ENCODE peak calls at places on chromosome 18, in seven cellular contexts. One of them, this sample, is unnamed.

GRCh38 chr18:5720132-5720531 is 175.2 kb downstream of the TMEM200C start:
- DNase-seq in neural progenitor cell: no peak
- DNase-seq in fibroblast of lung: no peak
- DNase-seq in tibial nerve: no peak
- DNase-seq in IMR-90: no peak
- DNase-seq in effector memory CD4-positive, alpha-beta T cell: no peak
- DNase-seq in aorta: no peak
- DNase-seq in this sample: no peak

GRCh38 chr18:58373486-58373885 is 255.4 kb downstream of the ALPK2 start:
- DNase-seq in effector memory CD4-positive, alpha-beta T cell: no peak
- DNase-seq in tibial nerve: no peak
- DNase-seq in IMR-90: no peak
- DNase-seq in fibroblast of lung: no peak
- DNase-seq in aorta: no peak
- DNase-seq in neural progenitor cell: peak; percentile 60
- DNase-seq in this sample: no peak

GRCh38 chr18:56873441-56874140 is 222.4 kb downstream of the WDR7 start:
- DNase-seq in aorta: no peak
- DNase-seq in fibroblast of lung: peak; percentile 6
- DNase-seq in effector memory CD4-positive, alpha-beta T cell: no peak
- DNase-seq in IMR-90: no peak
- DNase-seq in tibial nerve: no peak
- DNase-seq in neural progenitor cell: peak; percentile 66
- DNase-seq in this sample: peak; percentile 24

GRCh38 chr18:31093294-31093693 is 8.9 kb downstream of the DSC2 start:
- DNase-seq in IMR-90: no peak
- DNase-seq in effector memory CD4-positive, alpha-beta T cell: no peak
- DNase-seq in aorta: no peak
- DNase-seq in neural progenitor cell: no peak
- DNase-seq in tibial nerve: no peak
- DNase-seq in fibroblast of lung: no peak
- DNase-seq in this sample: no peak

GRCh38 chr18:42442661-42443060 is 487.6 kb downstream of the PIK3C3 start:
- DNase-seq in effector memory CD4-positive, alpha-beta T cell: no peak
- DNase-seq in neural progenitor cell: no peak
- DNase-seq in fibroblast of lung: peak; percentile 44
- DNase-seq in IMR-90: no peak
- DNase-seq in tibial nerve: no peak
- DNase-seq in aorta: no peak
- DNase-seq in this sample: no peak

GRCh38 chr18:43661570-43661969 is 384.3 kb upstream of the SYT4 start:
- DNase-seq in tibial nerve: no peak
- DNase-seq in neural progenitor cell: peak; percentile 53
- DNase-seq in IMR-90: peak; percentile 83
- DNase-seq in effector memory CD4-positive, alpha-beta T cell: no peak
- DNase-seq in fibroblast of lung: peak; percentile 71
- DNase-seq in aorta: no peak
- DNase-seq in this sample: no peak

GRCh38 chr18:62659698-62660097 is 55.6 kb upstream of the PHLPP1 start:
- DNase-seq in IMR-90: no peak
- DNase-seq in aorta: no peak
- DNase-seq in tibial nerve: no peak
- DNase-seq in fibroblast of lung: no peak
- DNase-seq in effector memory CD4-positive, alpha-beta T cell: no peak
- DNase-seq in neural progenitor cell: peak; percentile 12
- DNase-seq in this sample: no peak

GRCh38 chr18:59220784-59221765 is 1.1 kb downstream of the GRP start:
- DNase-seq in aorta: no peak
- DNase-seq in neural progenitor cell: peak; percentile 59
- DNase-seq in fibroblast of lung: no peak
- DNase-seq in effector memory CD4-positive, alpha-beta T cell: no peak
- DNase-seq in tibial nerve: no peak
- DNase-seq in IMR-90: no peak
- DNase-seq in this sample: no peak

GRCh38 chr18:23593720-23594119 is 7.4 kb upstream of the NPC1 start:
- DNase-seq in tibial nerve: no peak
- DNase-seq in IMR-90: peak; percentile 87
- DNase-seq in fibroblast of lung: peak; percentile 90
- DNase-seq in aorta: no peak
- DNase-seq in neural progenitor cell: no peak
- DNase-seq in effector memory CD4-positive, alpha-beta T cell: no peak
- DNase-seq in this sample: no peak

GRCh38 chr18:35005963-35006577 is 35.1 kb upstream of the MAPRE2 start:
- DNase-seq in IMR-90: peak; percentile 70
- DNase-seq in fibroblast of lung: peak; percentile 55
- DNase-seq in neural progenitor cell: peak; percentile 67
- DNase-seq in aorta: no peak
- DNase-seq in effector memory CD4-positive, alpha-beta T cell: no peak
- DNase-seq in tibial nerve: no peak
- DNase-seq in this sample: no peak

GRCh38 chr18:9147440-9148238 is 11.1 kb downstream of the ANKRD12 start:
- DNase-seq in neural progenitor cell: peak; percentile 62
- DNase-seq in aorta: no peak
- DNase-seq in tibial nerve: no peak
- DNase-seq in fibroblast of lung: peak; percentile 65
- DNase-seq in IMR-90: peak; percentile 81
- DNase-seq in effector memory CD4-positive, alpha-beta T cell: peak; percentile 24
- DNase-seq in this sample: no peak

GRCh38 chr18:45838302-45839070 is 13.0 kb downstream of the SIGLEC15 start:
- DNase-seq in aorta: peak; percentile 69
- DNase-seq in effector memory CD4-positive, alpha-beta T cell: no peak
- DNase-seq in neural progenitor cell: no peak
- DNase-seq in IMR-90: no peak
- DNase-seq in fibroblast of lung: no peak
- DNase-seq in tibial nerve: no peak
- DNase-seq in this sample: no peak

GRCh38 chr18:62328775-62329525 is 3.8 kb downstream of the TNFRSF11A start:
- DNase-seq in neural progenitor cell: no peak
- DNase-seq in tibial nerve: no peak
- DNase-seq in effector memory CD4-positive, alpha-beta T cell: no peak
- DNase-seq in fibroblast of lung: no peak
- DNase-seq in aorta: no peak
- DNase-seq in IMR-90: no peak
- DNase-seq in this sample: no peak

GRCh38 chr18:66495844-66496243 is 108.0 kb downstream of the CDH19 start:
- DNase-seq in fibroblast of lung: peak; percentile 19
- DNase-seq in IMR-90: no peak
- DNase-seq in tibial nerve: no peak
- DNase-seq in aorta: no peak
- DNase-seq in neural progenitor cell: peak; percentile 87
- DNase-seq in effector memory CD4-positive, alpha-beta T cell: no peak
- DNase-seq in this sample: peak; percentile 44

GRCh38 chr18:43662657-43663056 is 385.4 kb upstream of the SYT4 start:
- DNase-seq in tibial nerve: no peak
- DNase-seq in neural progenitor cell: no peak
- DNase-seq in effector memory CD4-positive, alpha-beta T cell: no peak
- DNase-seq in IMR-90: peak; percentile 93
- DNase-seq in aorta: no peak
- DNase-seq in fibroblast of lung: peak; percentile 93
- DNase-seq in this sample: no peak

GRCh38 chr18:45749918-45750689 is 26.1 kb downstream of the SLC14A1 start:
- DNase-seq in fibroblast of lung: no peak
- DNase-seq in neural progenitor cell: no peak
- DNase-seq in tibial nerve: no peak
- DNase-seq in effector memory CD4-positive, alpha-beta T cell: no peak
- DNase-seq in IMR-90: peak; percentile 54
- DNase-seq in aorta: no peak
- DNase-seq in this sample: no peak

GRCh38 chr18:61159246-61159645 is 174.0 kb upstream of the CDH20 start:
- DNase-seq in aorta: no peak
- DNase-seq in IMR-90: no peak
- DNase-seq in neural progenitor cell: no peak
- DNase-seq in tibial nerve: no peak
- DNase-seq in fibroblast of lung: no peak
- DNase-seq in effector memory CD4-positive, alpha-beta T cell: no peak
- DNase-seq in this sample: no peak

GRCh38 chr18:54521846-54522245 is 69.2 kb upstream of the DYNAP start:
- DNase-seq in IMR-90: no peak
- DNase-seq in tibial nerve: no peak
- DNase-seq in fibroblast of lung: no peak
- DNase-seq in aorta: no peak
- DNase-seq in effector memory CD4-positive, alpha-beta T cell: no peak
- DNase-seq in neural progenitor cell: no peak
- DNase-seq in this sample: no peak

GRCh38 chr18:46152808-46153617 is 48.8 kb downstream of the HAUS1 start:
- DNase-seq in IMR-90: no peak
- DNase-seq in tibial nerve: no peak
- DNase-seq in fibroblast of lung: no peak
- DNase-seq in effector memory CD4-positive, alpha-beta T cell: no peak
- DNase-seq in aorta: no peak
- DNase-seq in neural progenitor cell: peak; percentile 52
- DNase-seq in this sample: no peak

GRCh38 chr18:26504831-26505230 is 43.5 kb downstream of the KCTD1 start:
- DNase-seq in tibial nerve: no peak
- DNase-seq in effector memory CD4-positive, alpha-beta T cell: no peak
- DNase-seq in fibroblast of lung: no peak
- DNase-seq in IMR-90: no peak
- DNase-seq in aorta: no peak
- DNase-seq in neural progenitor cell: no peak
- DNase-seq in this sample: no peak

GRCh38 chr18:76546282-76546572 is 51.2 kb upstream of the ZNF516 start:
- DNase-seq in tibial nerve: no peak
- DNase-seq in neural progenitor cell: no peak
- DNase-seq in IMR-90: no peak
- DNase-seq in fibroblast of lung: no peak
- DNase-seq in effector memory CD4-positive, alpha-beta T cell: no peak
- DNase-seq in aorta: no peak
- DNase-seq in this sample: no peak

GRCh38 chr18:45626330-45627203 is 11.3 kb downstream of the SLC14A2 start:
- DNase-seq in fibroblast of lung: peak; percentile 75
- DNase-seq in neural progenitor cell: peak; percentile 90
- DNase-seq in effector memory CD4-positive, alpha-beta T cell: no peak
- DNase-seq in tibial nerve: no peak
- DNase-seq in IMR-90: peak; percentile 43
- DNase-seq in aorta: no peak
- DNase-seq in this sample: no peak

GRCh38 chr18:57728941-57729511 is 74.1 kb downstream of the ATP8B1 start:
- DNase-seq in fibroblast of lung: no peak
- DNase-seq in tibial nerve: no peak
- DNase-seq in aorta: no peak
- DNase-seq in effector memory CD4-positive, alpha-beta T cell: no peak
- DNase-seq in neural progenitor cell: no peak
- DNase-seq in IMR-90: peak; percentile 56
- DNase-seq in this sample: no peak

GRCh38 chr18:26642461-26643348 is 94.4 kb upstream of the KCTD1 start:
- DNase-seq in IMR-90: no peak
- DNase-seq in tibial nerve: no peak
- DNase-seq in effector memory CD4-positive, alpha-beta T cell: no peak
- DNase-seq in neural progenitor cell: no peak
- DNase-seq in fibroblast of lung: no peak
- DNase-seq in aorta: no peak
- DNase-seq in this sample: no peak

GRCh38 chr18:57352271-57352701 is at the start of gene ST8SIA3:
- DNase-seq in aorta: no peak
- DNase-seq in IMR-90: no peak
- DNase-seq in neural progenitor cell: peak; percentile 47
- DNase-seq in fibroblast of lung: no peak
- DNase-seq in effector memory CD4-positive, alpha-beta T cell: no peak
- DNase-seq in tibial nerve: no peak
- DNase-seq in this sample: no peak

GRCh38 chr18:74556166-74556565 is 21.9 kb downstream of the CNDP1 start:
- DNase-seq in aorta: no peak
- DNase-seq in effector memory CD4-positive, alpha-beta T cell: no peak
- DNase-seq in neural progenitor cell: no peak
- DNase-seq in tibial nerve: no peak
- DNase-seq in IMR-90: no peak
- DNase-seq in fibroblast of lung: no peak
- DNase-seq in this sample: no peak
- H3K27me3 ChIP-seq in aorta: no peaks in the 10 kb centered on the region
- H3K27me3 ChIP-seq in effector memory CD4-positive, alpha-beta T cell: no peaks in the 10 kb centered on the region
- H3K27me3 ChIP-seq in neural progenitor cell: no peaks in the 10 kb centered on the region
- H3K27me3 ChIP-seq in tibial nerve: no peaks in the 10 kb centered on the region
- H3K27me3 ChIP-seq in IMR-90: peaks cover 29% of the 10 kb centered on the region
- H3K27me3 ChIP-seq in fibroblast of lung: peaks cover 3% of the 10 kb centered on the region
- H3K27me3 ChIP-seq in this sample: no peaks in the 10 kb centered on the region

DNA sequence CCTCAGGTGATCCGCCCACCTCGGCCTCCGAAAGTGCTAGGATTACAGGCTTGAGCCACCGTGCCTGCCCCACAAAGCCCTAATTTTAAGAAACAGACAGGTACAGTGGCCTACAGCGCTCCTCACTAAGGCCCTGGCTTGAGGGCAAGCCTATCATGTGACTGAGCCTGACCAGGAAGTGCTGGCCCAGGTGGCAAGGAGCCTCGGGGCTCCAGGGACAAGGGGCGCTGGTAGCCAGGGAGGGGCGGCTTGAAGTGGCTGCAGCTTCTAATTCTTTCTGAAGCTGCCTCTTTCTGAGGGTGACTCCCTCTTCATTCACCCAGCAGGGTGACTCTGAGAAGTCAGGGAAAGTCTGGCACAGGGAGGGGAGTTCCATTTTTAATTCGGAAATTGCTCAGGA is 115.8 kb downstream of the FAM210A start:
- DNase-seq in IMR-90: no peak
- DNase-seq in aorta: no peak
- DNase-seq in fibroblast of lung: no peak
- DNase-seq in neural progenitor cell: no peak
- DNase-seq in tibial nerve: no peak
- DNase-seq in effector memory CD4-positive, alpha-beta T cell: no peak
- DNase-seq in this sample: no peak
- H3K4me3 ChIP-seq in IMR-90: no peak overlapping the region
- H3K4me3 ChIP-seq in aorta: no peak overlapping the region
- H3K4me3 ChIP-seq in fibroblast of lung: no peak overlapping the region
- H3K4me3 ChIP-seq in neural progenitor cell: no peak overlapping the region
- H3K4me3 ChIP-seq in tibial nerve: peak overlapping the region; percentile 31
- H3K4me3 ChIP-seq in effector memory CD4-positive, alpha-beta T cell: no peak overlapping the region
- H3K4me3 ChIP-seq in this sample: no peak overlapping the region

GRCh38 chr18:2424420-2424819 is 146.9 kb downstream of the METTL4 start:
- DNase-seq in aorta: no peak
- DNase-seq in effector memory CD4-positive, alpha-beta T cell: no peak
- DNase-seq in fibroblast of lung: no peak
- DNase-seq in neural progenitor cell: no peak
- DNase-seq in tibial nerve: no peak
- DNase-seq in IMR-90: no peak
- DNase-seq in this sample: no peak
- H3K27me3 ChIP-seq in aorta: no peaks in the 10 kb centered on the region
- H3K27me3 ChIP-seq in effector memory CD4-positive, alpha-beta T cell: no peaks in the 10 kb centered on the region
- H3K27me3 ChIP-seq in fibroblast of lung: no peaks in the 10 kb centered on the region
- H3K27me3 ChIP-seq in neural progenitor cell: no peaks in the 10 kb centered on the region
- H3K27me3 ChIP-seq in tibial nerve: no peaks in the 10 kb centered on the region
- H3K27me3 ChIP-seq in IMR-90: no peaks in the 10 kb centered on the region
- H3K27me3 ChIP-seq in this sample: no peaks in the 10 kb centered on the region

GRCh38 chr18:36300211-36300610 is 2.7 kb downstream of the FHOD3 start:
- DNase-seq in effector memory CD4-positive, alpha-beta T cell: no peak
- DNase-seq in tibial nerve: no peak
- DNase-seq in fibroblast of lung: no peak
- DNase-seq in aorta: no peak
- DNase-seq in IMR-90: no peak
- DNase-seq in neural progenitor cell: no peak
- DNase-seq in this sample: no peak

GRCh38 chr18:36297419-36298112 is at the start of gene FHOD3:
- DNase-seq in IMR-90: peak; percentile 49
- DNase-seq in neural progenitor cell: peak; percentile 94
- DNase-seq in fibroblast of lung: peak; percentile 67
- DNase-seq in effector memory CD4-positive, alpha-beta T cell: no peak
- DNase-seq in aorta: peak; percentile 82
- DNase-seq in tibial nerve: no peak
- DNase-seq in this sample: peak; percentile 80

GRCh38 chr18:36296591-36297418 is 708 bp upstream of the FHOD3 start:
- DNase-seq in tibial nerve: no peak
- DNase-seq in neural progenitor cell: peak; percentile 88
- DNase-seq in effector memory CD4-positive, alpha-beta T cell: no peak
- DNase-seq in IMR-90: peak; percentile 77
- DNase-seq in fibroblast of lung: peak; percentile 86
- DNase-seq in aorta: peak; percentile 82
- DNase-seq in this sample: peak; percentile 83

GRCh38 chr18:36298113-36298701 is 694 bp downstream of the FHOD3 start:
- DNase-seq in effector memory CD4-positive, alpha-beta T cell: no peak
- DNase-seq in neural progenitor cell: peak; percentile 85
- DNase-seq in IMR-90: no peak
- DNase-seq in aorta: no peak
- DNase-seq in tibial nerve: no peak
- DNase-seq in fibroblast of lung: no peak
- DNase-seq in this sample: peak; percentile 75

GRCh38 chr18:36299010-36299409 is 1.5 kb downstream of the FHOD3 start:
- DNase-seq in neural progenitor cell: no peak
- DNase-seq in effector memory CD4-positive, alpha-beta T cell: no peak
- DNase-seq in tibial nerve: no peak
- DNase-seq in IMR-90: no peak
- DNase-seq in aorta: no peak
- DNase-seq in fibroblast of lung: no peak
- DNase-seq in this sample: no peak
- H3K4me3 ChIP-seq in neural progenitor cell: peak overlapping the region; percentile 90
- H3K4me3 ChIP-seq in effector memory CD4-positive, alpha-beta T cell: no peak overlapping the region
- H3K4me3 ChIP-seq in tibial nerve: no peak overlapping the region
- H3K4me3 ChIP-seq in IMR-90: no peak overlapping the region
- H3K4me3 ChIP-seq in aorta: no peak overlapping the region
- H3K4me3 ChIP-seq in fibroblast of lung: no peak overlapping the region
- H3K4me3 ChIP-seq in this sample: no peak overlapping the region